ENCODE peak calls at places on chromosomes 4 and X, in nine cellular contexts. I is MG63; Z is pulmonary artery endothelial cell; M is stimulated activated CD4-positive, alpha-beta T cell treated with anti-CD3 and anti-CD28 coated beads, Interleukin-2, amount 100 ng/mL, for 48 hours; O is dorsolateral prefrontal cortex; L is NCI-H1105; Y is RCC 7860; G is skeletal muscle cell; P is upper lobe of right lung. B is an unnamed sample.
A peak's percentile ranks its signal among the peaks of the same experiment; 100 is the strongest.

GRCh38 chr4:102478186-102478585 is 23.0 kb upstream of the NFKB1 start:
- DNase-seq in I (no peak), Z (no peak), M (no peak), O (no peak), L (no peak), Y (no peak), G (no peak), P (no peak), B (peak; percentile 41)

GRCh38 chrX:15956684-15957083 is 102.1 kb upstream of the AP1S2 start:
- DNase-seq in I (no peak), Z (no peak), M (no peak), O (no peak), L (no peak), Y (no peak), G (no peak), P (no peak), B (no peak)

GRCh38 chrX:150844016-150844415 is 54.5 kb downstream of the CD99L2 start:
- DNase-seq in I (no peak), Z (no peak), M (no peak), O (no peak), L (no peak), Y (no peak), G (no peak), P (no peak), B (no peak)

GRCh38 chr4:179095585-179096228 is 1653.5 kb upstream of the AGA start:
- DNase-seq in I (no peak), Z (no peak), M (no peak), O (no peak), L (no peak), Y (no peak), G (no peak), P (no peak), B (no peak)

GRCh38 chrX:117636826-117637225 is 479.8 kb downstream of the KLHL13 start:
- DNase-seq in I (no peak), Z (no peak), M (no peak), O (no peak), L (no peak), Y (no peak), G (no peak), P (no peak), B (no peak)

GRCh38 chr4:45661893-45662292 is 462.0 kb downstream of the GABRG1 start:
- DNase-seq in I (no peak), Z (no peak), M (no peak), O (no peak), L (no peak), Y (no peak), G (no peak), P (no peak), B (no peak)

GRCh38 chr4:41024556-41025491 is 189.5 kb downstream of the APBB2 start:
- DNase-seq in I (no peak), Z (peak; percentile 35), M (no peak), O (no peak), L (no peak), Y (no peak), G (no peak), P (no peak), B (no peak)

GRCh38 chr4:38099908-38100407 is 139.8 kb downstream of the PTTG2 start:
- DNase-seq in I (no peak), Z (peak; percentile 46), M (no peak), O (no peak), L (no peak), Y (no peak), G (peak; percentile 73), P (no peak), B (no peak)

GRCh38 chr4:1604181-1604705 is 79.9 kb downstream of the FAM53A start:
- DNase-seq in I (no peak), Z (no peak), M (no peak), O (no peak), L (no peak), Y (no peak), G (no peak), P (peak; percentile 62), B (peak; percentile 64)

GRCh38 chrX:123959281-123960063 is 2.0 kb upstream of the STAG2 start:
- DNase-seq in I (peak; percentile 71), Z (no peak), M (peak; percentile 1), O (no peak), L (no peak), Y (peak; percentile 5), G (no peak), P (peak; percentile 67), B (peak; percentile 37)